ENCODE peak calls at places on chromosome 10, in four cellular contexts. T is pancreas, R is hepatocyte, L is lower lobe of right lung. F is an unnamed sample.

GRCh38 chr10:99612167-99612831 is 7.9 kb downstream of the SLC25A28 start:
- DNase-seq in T (no peak), R (peak; percentile 71), L (no peak), F (no peak)

GRCh38 chr10:75371010-75371409 is 30.6 kb downstream of the ZNF503 start:
- DNase-seq in T (no peak), R (no peak), L (no peak), F (no peak)

GRCh38 chr10:30029890-30030261 is 29.5 kb downstream of the JCAD start:
- DNase-seq in T (no peak), R (no peak), L (no peak), F (no peak)

GRCh38 chr10:79239275-79239779 is 107.9 kb upstream of the PPIF start:
- DNase-seq in T (no peak), R (peak; percentile 72), L (peak; percentile 86), F (no peak)

GRCh38 chr10:73647211-73647874 is 6.1 kb upstream of the MYOZ1 start:
- DNase-seq in T (peak; percentile 79), R (peak; percentile 77), L (peak; percentile 70), F (no peak)

GRCh38 chr10:62492012-62492869 is 118.1 kb downstream of the ZNF365 start:
- DNase-seq in T (no peak), R (peak; percentile 41), L (no peak), F (no peak)

GRCh38 chr10:101214446-101215396 is 14.5 kb downstream of the LBX1 start:
- DNase-seq in T (peak; percentile 91), R (peak; percentile 84), L (peak; percentile 68), F (no peak)

GRCh38 chr10:95840121-95840520 is 67.7 kb upstream of the CC2D2B start:
- DNase-seq in T (no peak), R (no peak), L (no peak), F (no peak)

GRCh38 chr10:103653581-103654020 is 160.1 kb downstream of the NEURL1 start:
- DNase-seq in T (no peak), R (no peak), L (peak; percentile 58), F (no peak)

GRCh38 chr10:103649654-103650423 is 156.3 kb downstream of the NEURL1 start:
- DNase-seq in T (no peak), R (no peak), L (no peak), F (no peak)

GRCh38 chr10:103651783-103652476 is 158.4 kb downstream of the NEURL1 start:
- DNase-seq in T (no peak), R (no peak), L (no peak), F (no peak)

GRCh38 chr10:103654925-103655324 is 161.4 kb downstream of the NEURL1 start:
- DNase-seq in T (no peak), R (no peak), L (no peak), F (no peak)

GRCh38 chr10:103652599-103653281 is 159.2 kb downstream of the NEURL1 start:
- DNase-seq in T (no peak), R (no peak), L (no peak), F (no peak)
- H3K27ac ChIP-seq in T (no peak overlapping the region), R (peak overlapping the region; percentile 30), L (peak overlapping the region; percentile 75), F (no peak overlapping the region)

DNA sequence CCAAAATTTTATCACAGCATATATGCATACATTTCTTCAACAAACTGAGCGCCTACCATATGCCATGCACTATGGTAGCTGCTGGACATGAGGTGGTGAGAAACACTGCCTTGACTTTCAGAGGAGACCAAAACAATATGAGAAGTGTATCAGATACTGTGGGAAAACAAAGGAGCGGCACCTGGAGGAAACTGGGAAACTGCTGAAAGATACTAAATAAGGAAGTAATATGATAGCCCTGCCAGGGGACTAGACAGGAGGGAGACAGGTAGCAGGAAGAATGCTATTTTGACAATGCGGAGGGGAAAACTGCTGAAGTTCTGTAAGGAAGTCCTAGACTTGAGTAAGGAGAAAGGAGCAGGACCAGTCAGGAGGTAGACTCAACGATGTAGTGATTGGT is 3.2 kb downstream of the CDNF start:
- DNase-seq in T (no peak), R (no peak), L (no peak), F (no peak)
- TF ChIP-seq CTCF in T (no peak), R (no peak), L (no peak), F (no peak)

GRCh38 chr10:11018830-11019692 is 1.4 kb downstream of the CELF2 start:
- DNase-seq in T (no peak), R (no peak), L (no peak), F (no peak)
- H3K4me3 ChIP-seq in T (no peak overlapping the region), R (peak overlapping the region; percentile 30), L (peak overlapping the region; percentile 59), F (peak overlapping the region; percentile 67)

GRCh38 chr10:125117941-125118630 is 42.3 kb downstream of the CTBP2 start:
- DNase-seq in T (no peak), R (no peak), L (no peak), F (no peak)

GRCh38 chr10:125122566-125122965 is 37.8 kb downstream of the CTBP2 start:
- DNase-seq in T (no peak), R (no peak), L (no peak), F (no peak)

GRCh38 chr10:125118701-125119100 is 41.7 kb downstream of the CTBP2 start:
- DNase-seq in T (no peak), R (no peak), L (no peak), F (peak; percentile 18)

GRCh38 chr10:125121003-125121402 is 39.4 kb downstream of the CTBP2 start:
- DNase-seq in T (no peak), R (no peak), L (no peak), F (peak; percentile 88)

GRCh38 chr10:125120046-125120710 is 40.2 kb downstream of the CTBP2 start:
- DNase-seq in T (no peak), R (no peak), L (no peak), F (peak; percentile 21)
- H3K27ac ChIP-seq in T (no peak overlapping the region), R (peak overlapping the region; percentile 35), L (no peak overlapping the region), F (peak overlapping the region; percentile 94)

GRCh38 chr10:45515630-45516029 is 141.6 kb downstream of the ALOX5 start:
- DNase-seq in T (no peak), R (no peak), L (no peak), F (no peak)

GRCh38 chr10:45514283-45515270 is 140.6 kb downstream of the ALOX5 start:
- DNase-seq in T (peak; percentile 57), R (no peak), L (no peak), F (no peak)

GRCh38 chr10:45526309-45526708 is 146.3 kb downstream of the ZFAND4 start:
- DNase-seq in T (no peak), R (no peak), L (no peak), F (no peak)

GRCh38 chr10:45518741-45519140 is 144.7 kb downstream of the ALOX5 start:
- DNase-seq in T (no peak), R (no peak), L (no peak), F (no peak)

DNA sequence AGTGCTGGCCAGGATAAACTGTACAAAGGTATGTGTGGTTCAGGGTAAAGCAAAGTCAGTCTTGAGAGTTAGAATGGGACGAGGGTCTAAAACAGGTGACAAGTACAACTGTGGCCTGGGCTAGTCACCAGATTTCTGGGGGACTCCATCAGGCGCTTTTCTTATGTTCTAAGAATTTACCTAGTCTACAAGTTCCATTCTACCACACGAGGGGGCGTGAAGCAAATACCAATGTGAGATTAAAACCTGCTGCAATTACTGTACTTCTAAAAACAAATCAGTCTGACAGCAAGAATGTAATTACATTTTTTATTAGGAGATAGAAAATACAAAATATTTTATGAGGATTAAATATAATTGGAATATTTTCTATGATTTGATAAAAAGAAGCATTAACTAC is 146.5 kb downstream of the ALOX5 start:
- DNase-seq in T (no peak), R (no peak), L (no peak), F (no peak)
- TF ChIP-seq CTCF in T (no peak), R (no peak), L (no peak), F (no peak)

F was measured in RWPE2.